ENCODE peak calls at places on chromosomes 11 and 22, in five cellular contexts. K, H, D, J and X are unnamed samples.

GRCh38 chr11:69385832-69386415 is 92.0 kb downstream of the MYEOV start:
- DNase-seq in D (peak; percentile 54), K (no peak), H (no peak), J (no peak), X (no peak)

GRCh38 chr11:69545976-69546617 is 64.6 kb downstream of the LINC01488 start:
- DNase-seq in J (no peak), D (peak; percentile 51), H (no peak), K (no peak), X (no peak)

GRCh38 chr11:62459080-62459479 is 40.2 kb downstream of the SCGB1A1 start:
- DNase-seq in K (no peak), J (no peak), D (no peak), H (no peak), X (no peak)

GRCh38 chr11:2743427-2744110 is 43.8 kb upstream of the KCNQ1OT1 start:
- DNase-seq in K (no peak), J (no peak), D (peak; percentile 58), H (no peak), X (no peak)

GRCh38 chr11:68271023-68271780 is 571 bp downstream of the C11orf24 start:
- DNase-seq in J (peak; percentile 62), H (peak; percentile 85), D (no peak), K (peak; percentile 57), X (peak; percentile 40)

GRCh38 chr11:24216488-24216887 is 280.4 kb upstream of the LUZP2 start:
- DNase-seq in K (no peak), H (no peak), J (no peak), D (no peak), X (no peak)

GRCh38 chr11:61752117-61752924 is at the start of gene MYRF:
- DNase-seq in K (peak; percentile 84), J (peak; percentile 65), D (no peak), H (peak; percentile 24), X (peak; percentile 69)

GRCh38 chr11:108466405-108466804 is 924 bp downstream of the C11orf65 start:
- DNase-seq in K (no peak), D (no peak), H (no peak), J (peak; percentile 21), X (no peak)

GRCh38 chr22:27419473-27419872 is 382.1 kb downstream of the MN1 start:
- DNase-seq in J (no peak), K (no peak), D (no peak), H (peak; percentile 49), X (no peak)

GRCh38 chr22:31343235-31344191 is 2.6 kb downstream of the PATZ1 start:
- DNase-seq in K (peak; percentile 60), J (peak; percentile 80), H (no peak), D (peak; percentile 77), X (no peak)

GRCh38 chr11:72098741-72099140 is 4.4 kb downstream of the LAMTOR1 start:
- DNase-seq in K (no peak), J (no peak), H (no peak), D (no peak), X (no peak)

GRCh38 chr11:70860855-70861254 is 391.5 kb downstream of the SHANK2 start:
- DNase-seq in D (no peak), K (no peak), H (no peak), J (no peak), X (no peak)

GRCh38 chr11:73228268-73229134 is 10.4 kb downstream of the P2RY2 start:
- DNase-seq in D (peak; percentile 53), H (no peak), J (no peak), K (no peak), X (no peak)

GRCh38 chr11:86261328-86261727 is 16.8 kb downstream of the EED start:
- DNase-seq in K (no peak), J (no peak), H (no peak), D (no peak), X (no peak)

GRCh38 chr22:49334976-49335375 is 492.7 kb downstream of the BRD1 start:
- DNase-seq in H (no peak), K (no peak), D (no peak), J (no peak), X (no peak)

GRCh38 chr11:61364012-61364396 is 1.8 kb downstream of the TMEM138 start:
- DNase-seq in J (no peak), D (no peak), H (no peak), K (no peak), X (no peak)

GRCh38 chr22:26660961-26661578 is 3.7 kb downstream of the MIAT start:
- DNase-seq in H (peak; percentile 25), K (no peak), J (no peak), D (no peak), X (no peak)

GRCh38 chr22:43631201-43631600 is 180.9 kb downstream of the EFCAB6 start:
- DNase-seq in K (no peak), J (no peak), D (no peak), H (no peak), X (no peak)

GRCh38 chr11:129278586-129279319 is 86.6 kb upstream of the ARHGAP32 start:
- DNase-seq in K (peak; percentile 21), D (no peak), J (no peak), H (no peak), X (peak; percentile 16)

GRCh38 chr22:35072939-35073338 is 7.0 kb downstream of the ISX start:
- DNase-seq in D (no peak), J (no peak), K (no peak), H (peak; percentile 1), X (no peak)

GRCh38 chr11:86442420-86442819 is 67.7 kb downstream of the CCDC81 start:
- DNase-seq in H (peak; percentile 47), J (no peak), K (no peak), D (no peak), X (no peak)

GRCh38 chr11:120056301-120057027 is 81.4 kb downstream of the TRIM29 start:
- DNase-seq in D (no peak), K (no peak), J (peak; percentile 9), H (no peak), X (no peak)

GRCh38 chr11:2513441-2513840 is 68.6 kb downstream of the KCNQ1 start:
- DNase-seq in J (no peak), D (peak; percentile 39), H (no peak), K (no peak), X (no peak)

GRCh38 chr11:12192796-12193514 is 82.6 kb downstream of the MICAL2 start:
- DNase-seq in J (no peak), K (no peak), D (no peak), H (no peak), X (no peak)

GRCh38 chr11:19431059-19431398 is 190.3 kb upstream of the E2F8 start:
- DNase-seq in H (no peak), J (no peak), D (no peak), K (no peak), X (no peak)

GRCh38 chr22:19105867-19106802 is 16.1 kb downstream of the DGCR2 start:
- DNase-seq in D (peak; percentile 56), J (no peak), K (peak; percentile 26), H (no peak), X (peak; percentile 25)

GRCh38 chr11:95512177-95512576 is 277.4 kb downstream of the FAM76B start:
- DNase-seq in D (peak; percentile 80), K (no peak), H (peak; percentile 93), J (peak; percentile 25), X (no peak)

GRCh38 chr11:78993800-78994430 is 419.3 kb upstream of the NARS2 start:
- DNase-seq in J (no peak), H (no peak), D (no peak), K (no peak), X (no peak)

GRCh38 chr11:19079643-19080440 is 19.3 kb upstream of the MRGPRX2 start:
- DNase-seq in J (peak; percentile 12), K (no peak), D (no peak), H (peak; percentile 95), X (no peak)

GRCh38 chr11:94325681-94326080 is 21.3 kb downstream of the IZUMO1R start:
- DNase-seq in D (no peak), J (peak; percentile 58), H (no peak), K (peak; percentile 76), X (peak; percentile 57)
- TF ChIP-seq CTCF in D (no peak), J (peak; percentile 26), H (peak; percentile 34), K (peak; percentile 56), X (peak; percentile 71)

GRCh38 chr11:64803163-64803845 is at the start of gene MAP4K2:
- DNase-seq in D (peak; percentile 95), H (peak; percentile 70), J (peak; percentile 88), K (peak; percentile 94), X (peak; percentile 91)
- TF ChIP-seq CTCF in D (peak; percentile 11), H (peak; percentile 7), J (no peak), K (no peak), X (peak; percentile 16)

DNA sequence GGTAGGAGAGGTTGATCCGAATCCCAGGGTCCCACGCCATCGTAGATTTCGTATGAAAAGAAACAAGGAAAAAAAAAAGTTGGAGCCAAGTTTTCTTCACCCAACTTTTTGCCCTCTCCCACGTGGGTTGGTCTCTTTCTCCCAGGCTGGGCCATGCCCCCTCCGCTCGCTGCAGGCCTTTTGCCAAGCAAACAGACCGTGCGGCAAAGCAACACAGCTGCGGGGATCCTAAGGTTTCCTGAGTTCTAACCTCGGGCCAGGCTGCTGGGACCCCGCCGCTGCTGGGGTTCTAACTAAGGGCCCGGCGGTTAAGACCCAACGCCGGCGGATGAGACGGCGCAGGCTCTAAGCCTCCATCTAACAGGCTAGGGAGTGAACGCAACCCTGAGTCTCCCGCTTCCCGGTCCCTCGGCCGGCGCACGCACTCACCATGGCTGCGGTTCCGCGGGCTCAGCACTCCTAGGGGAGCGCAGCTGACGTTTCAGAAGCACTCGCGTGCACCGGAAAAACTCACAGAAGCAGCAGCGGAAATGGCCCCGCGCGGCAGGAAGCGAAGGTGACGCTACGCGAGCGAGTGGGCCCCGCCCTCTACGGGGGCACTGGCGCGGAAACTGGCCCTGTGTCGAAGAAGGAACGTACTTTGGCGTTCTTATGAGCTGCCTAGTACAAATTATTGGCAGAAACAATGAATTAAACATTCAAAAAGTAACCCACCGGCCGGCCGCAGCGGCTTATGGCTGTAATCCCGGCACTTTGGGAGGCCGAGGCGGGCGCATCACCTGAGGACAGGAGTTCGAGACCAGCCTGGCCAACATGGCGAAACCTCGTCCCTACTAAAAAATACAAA is at the start of gene SNU13:
- DNase-seq in D (peak; percentile 95), K (peak; percentile 94), H (peak; percentile 92), J (peak; percentile 95), X (peak; percentile 85)
- TF ChIP-seq CTCF in D (peak; percentile 21), K (no peak), H (no peak), J (no peak), X (no peak)

DNA sequence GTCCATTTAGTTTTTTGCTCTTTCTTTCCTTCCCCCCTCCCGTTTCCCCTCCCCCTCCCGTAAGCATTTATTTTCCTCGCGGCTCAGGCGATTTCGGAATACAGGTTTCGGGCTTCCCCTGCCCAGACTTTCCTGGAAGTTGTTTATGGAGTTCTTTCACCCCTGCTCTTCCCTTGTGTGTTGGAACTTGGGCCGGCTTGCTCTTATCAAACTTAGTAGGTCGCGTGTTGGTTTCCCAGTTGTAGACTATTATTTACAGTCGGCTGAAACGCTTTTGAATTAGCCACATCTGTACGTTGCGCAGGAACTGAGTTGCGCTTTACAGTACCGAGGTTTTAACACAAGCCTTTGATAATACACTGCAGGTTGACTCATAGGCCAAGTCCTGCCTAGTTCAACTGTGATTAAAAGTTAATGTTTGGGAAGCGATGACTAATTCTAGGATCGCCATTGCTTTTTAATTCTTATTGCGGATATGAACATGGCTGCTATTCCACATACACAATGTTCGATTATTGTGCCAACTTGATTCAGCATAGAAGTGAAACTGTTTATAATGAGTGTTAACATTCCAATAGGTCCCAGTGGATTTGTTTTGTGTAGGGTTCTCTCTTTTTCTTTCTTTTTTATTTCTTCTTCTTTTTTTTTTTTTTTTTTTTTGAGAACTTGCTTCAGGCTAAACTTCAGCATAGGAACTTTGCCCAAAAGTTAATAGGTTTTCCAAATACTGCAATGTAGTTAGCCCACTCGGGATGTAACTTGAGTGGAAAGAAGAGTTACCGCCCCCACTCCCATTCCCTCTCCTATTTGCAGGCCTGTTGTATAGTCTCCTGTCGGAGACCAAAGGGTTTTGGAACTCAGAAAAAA is 1.8 kb downstream of the YAP1 start:
- DNase-seq in H (peak; percentile 90), D (peak; percentile 71), J (peak; percentile 64), K (no peak), X (no peak)
- TF ChIP-seq CTCF in H (no peak), D (peak; percentile 14), J (no peak), K (no peak), X (no peak)